ENCODE peak calls at places on chromosomes 12 and 14, in ten cellular contexts. One of them, this sample, is unnamed.

GRCh38 chr12:12715459-12716150 is 1.6 kb upstream of the CDKN1B start:
- DNase-seq in iPS DF 6.9: no peak
- DNase-seq in esophagus squamous epithelium: no peak
- DNase-seq in astrocyte: peak; percentile 18
- DNase-seq in tibial artery: no peak
- DNase-seq in HepG2: no peak
- DNase-seq in neural progenitor cell: no peak
- DNase-seq in A549: no peak
- DNase-seq in colonic mucosa: peak; percentile 62
- DNase-seq in upper lobe of right lung: no peak
- DNase-seq in this sample: peak; percentile 36

GRCh38 chr14:59213368-59214315 is 25.2 kb downstream of the DAAM1 start:
- DNase-seq in esophagus squamous epithelium: no peak
- DNase-seq in iPS DF 6.9: no peak
- DNase-seq in upper lobe of right lung: no peak
- DNase-seq in A549: no peak
- DNase-seq in astrocyte: peak; percentile 16
- DNase-seq in neural progenitor cell: no peak
- DNase-seq in colonic mucosa: no peak
- DNase-seq in tibial artery: no peak
- DNase-seq in HepG2: peak; percentile 81
- DNase-seq in this sample: peak; percentile 13

GRCh38 chr12:98424726-98425401 is 90.5 kb upstream of the TMPO start:
- DNase-seq in esophagus squamous epithelium: no peak
- DNase-seq in HepG2: peak; percentile 46
- DNase-seq in iPS DF 6.9: no peak
- DNase-seq in neural progenitor cell: peak; percentile 74
- DNase-seq in upper lobe of right lung: no peak
- DNase-seq in tibial artery: no peak
- DNase-seq in A549: peak; percentile 76
- DNase-seq in astrocyte: peak; percentile 85
- DNase-seq in colonic mucosa: peak; percentile 77
- DNase-seq in this sample: peak; percentile 85

GRCh38 chr14:99138999-99139865 is 132.8 kb downstream of the BCL11B start:
- DNase-seq in colonic mucosa: no peak
- DNase-seq in astrocyte: no peak
- DNase-seq in tibial artery: peak; percentile 39
- DNase-seq in iPS DF 6.9: no peak
- DNase-seq in neural progenitor cell: no peak
- DNase-seq in HepG2: no peak
- DNase-seq in esophagus squamous epithelium: no peak
- DNase-seq in upper lobe of right lung: no peak
- DNase-seq in A549: no peak
- DNase-seq in this sample: no peak

GRCh38 chr12:753401-754237 is 1.2 kb downstream of the WNK1 start:
- DNase-seq in esophagus squamous epithelium: no peak
- DNase-seq in iPS DF 6.9: no peak
- DNase-seq in HepG2: no peak
- DNase-seq in neural progenitor cell: peak; percentile 57
- DNase-seq in upper lobe of right lung: peak; percentile 80
- DNase-seq in astrocyte: no peak
- DNase-seq in A549: no peak
- DNase-seq in colonic mucosa: peak; percentile 54
- DNase-seq in tibial artery: peak; percentile 83
- DNase-seq in this sample: peak; percentile 45

GRCh38 chr12:19954163-19954562 is 414.2 kb upstream of the PDE3A start:
- DNase-seq in neural progenitor cell: no peak
- DNase-seq in tibial artery: no peak
- DNase-seq in HepG2: no peak
- DNase-seq in colonic mucosa: no peak
- DNase-seq in A549: no peak
- DNase-seq in esophagus squamous epithelium: no peak
- DNase-seq in upper lobe of right lung: no peak
- DNase-seq in astrocyte: no peak
- DNase-seq in iPS DF 6.9: no peak
- DNase-seq in this sample: no peak

GRCh38 chr14:22039938-22040780 is 366.5 kb upstream of the OR4E1 start:
- DNase-seq in colonic mucosa: no peak
- DNase-seq in A549: peak; percentile 6
- DNase-seq in iPS DF 6.9: no peak
- DNase-seq in neural progenitor cell: no peak
- DNase-seq in esophagus squamous epithelium: no peak
- DNase-seq in upper lobe of right lung: no peak
- DNase-seq in HepG2: peak; percentile 26
- DNase-seq in tibial artery: no peak
- DNase-seq in astrocyte: no peak
- DNase-seq in this sample: peak; percentile 5

GRCh38 chr12:38123566-38124246 is 192.9 kb upstream of the ALG10B start:
- DNase-seq in HepG2: peak; percentile 1
- DNase-seq in neural progenitor cell: no peak
- DNase-seq in upper lobe of right lung: no peak
- DNase-seq in esophagus squamous epithelium: no peak
- DNase-seq in tibial artery: no peak
- DNase-seq in colonic mucosa: no peak
- DNase-seq in iPS DF 6.9: no peak
- DNase-seq in A549: no peak
- DNase-seq in astrocyte: no peak
- DNase-seq in this sample: no peak

GRCh38 chr14:92635031-92635430 is 113.4 kb downstream of the LGMN start:
- DNase-seq in tibial artery: no peak
- DNase-seq in esophagus squamous epithelium: no peak
- DNase-seq in HepG2: no peak
- DNase-seq in upper lobe of right lung: no peak
- DNase-seq in colonic mucosa: no peak
- DNase-seq in iPS DF 6.9: no peak
- DNase-seq in neural progenitor cell: no peak
- DNase-seq in A549: no peak
- DNase-seq in astrocyte: no peak
- DNase-seq in this sample: no peak

GRCh38 chr14:89899917-89900680 is 54.4 kb downstream of the EFCAB11 start:
- DNase-seq in astrocyte: no peak
- DNase-seq in upper lobe of right lung: no peak
- DNase-seq in iPS DF 6.9: no peak
- DNase-seq in colonic mucosa: no peak
- DNase-seq in esophagus squamous epithelium: no peak
- DNase-seq in neural progenitor cell: peak; percentile 35
- DNase-seq in A549: no peak
- DNase-seq in tibial artery: no peak
- DNase-seq in HepG2: peak; percentile 13
- DNase-seq in this sample: peak; percentile 37

GRCh38 chr14:57753821-57754220 is 112.1 kb downstream of the SLC35F4 start:
- DNase-seq in tibial artery: no peak
- DNase-seq in upper lobe of right lung: no peak
- DNase-seq in HepG2: no peak
- DNase-seq in neural progenitor cell: peak; percentile 46
- DNase-seq in iPS DF 6.9: no peak
- DNase-seq in astrocyte: no peak
- DNase-seq in esophagus squamous epithelium: no peak
- DNase-seq in A549: no peak
- DNase-seq in colonic mucosa: no peak
- DNase-seq in this sample: no peak

GRCh38 chr14:45610303-45610702 is 357.3 kb upstream of the MIS18BP1 start:
- DNase-seq in A549: no peak
- DNase-seq in tibial artery: no peak
- DNase-seq in neural progenitor cell: peak; percentile 39
- DNase-seq in astrocyte: peak; percentile 0
- DNase-seq in esophagus squamous epithelium: no peak
- DNase-seq in colonic mucosa: no peak
- DNase-seq in HepG2: no peak
- DNase-seq in iPS DF 6.9: no peak
- DNase-seq in upper lobe of right lung: no peak
- DNase-seq in this sample: no peak

GRCh38 chr14:103748539-103748867 is 32.9 kb downstream of the ZFYVE21 start:
- DNase-seq in HepG2: no peak
- DNase-seq in upper lobe of right lung: no peak
- DNase-seq in A549: no peak
- DNase-seq in neural progenitor cell: no peak
- DNase-seq in astrocyte: no peak
- DNase-seq in esophagus squamous epithelium: no peak
- DNase-seq in tibial artery: no peak
- DNase-seq in iPS DF 6.9: no peak
- DNase-seq in colonic mucosa: no peak
- DNase-seq in this sample: no peak

GRCh38 chr12:56261503-56262230 is 3.5 kb upstream of the ANKRD52 start:
- DNase-seq in esophagus squamous epithelium: no peak
- DNase-seq in iPS DF 6.9: no peak
- DNase-seq in neural progenitor cell: no peak
- DNase-seq in A549: peak; percentile 85
- DNase-seq in astrocyte: peak; percentile 69
- DNase-seq in upper lobe of right lung: no peak
- DNase-seq in tibial artery: no peak
- DNase-seq in HepG2: no peak
- DNase-seq in colonic mucosa: no peak
- DNase-seq in this sample: peak; percentile 73

DNA sequence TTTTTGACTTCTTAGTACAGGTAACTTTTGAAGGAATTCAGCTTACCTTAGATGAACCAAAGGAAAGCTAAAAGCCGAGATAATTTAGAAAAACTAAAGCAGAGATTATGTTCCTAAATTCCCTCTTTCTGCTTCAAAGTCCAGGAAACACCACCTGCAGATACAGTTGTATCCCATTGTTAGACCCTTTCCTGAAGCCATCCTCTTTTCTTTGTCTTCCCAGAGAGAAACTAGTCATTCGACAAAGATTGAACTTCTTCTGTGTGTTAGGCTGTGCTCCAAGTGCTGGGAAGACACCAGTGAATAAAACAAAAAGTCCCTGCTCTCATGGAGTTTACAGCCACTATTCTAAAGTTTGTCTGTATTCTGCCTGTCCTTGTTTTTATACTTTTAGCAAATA is 29.3 kb downstream of the PPM1A start:
- DNase-seq in HepG2: no peak
- DNase-seq in astrocyte: no peak
- DNase-seq in A549: no peak
- DNase-seq in colonic mucosa: no peak
- DNase-seq in esophagus squamous epithelium: no peak
- DNase-seq in tibial artery: no peak
- DNase-seq in neural progenitor cell: peak; percentile 21
- DNase-seq in iPS DF 6.9: no peak
- DNase-seq in upper lobe of right lung: no peak
- DNase-seq in this sample: no peak
- H3K4me1 ChIP-seq in HepG2: peaks cover 32% of the 10 kb centered on the region
- H3K4me1 ChIP-seq in astrocyte: no peaks in the 10 kb centered on the region
- H3K4me1 ChIP-seq in A549: peaks cover 13% of the 10 kb centered on the region
- H3K4me1 ChIP-seq in colonic mucosa: no peaks in the 10 kb centered on the region
- H3K4me1 ChIP-seq in esophagus squamous epithelium: no peaks in the 10 kb centered on the region
- H3K4me1 ChIP-seq in tibial artery: peaks cover 58% of the 10 kb centered on the region
- H3K4me1 ChIP-seq in neural progenitor cell: peaks cover 22% of the 10 kb centered on the region
- H3K4me1 ChIP-seq in iPS DF 6.9: no peaks in the 10 kb centered on the region
- H3K4me1 ChIP-seq in upper lobe of right lung: peaks cover 5% of the 10 kb centered on the region
- H3K4me1 ChIP-seq in this sample: peaks cover 11% of the 10 kb centered on the region

GRCh38 chr12:72018036-72018435 is 79.4 kb downstream of the TPH2 start:
- DNase-seq in tibial artery: no peak
- DNase-seq in esophagus squamous epithelium: no peak
- DNase-seq in astrocyte: no peak
- DNase-seq in HepG2: no peak
- DNase-seq in iPS DF 6.9: no peak
- DNase-seq in neural progenitor cell: no peak
- DNase-seq in A549: no peak
- DNase-seq in colonic mucosa: no peak
- DNase-seq in upper lobe of right lung: no peak
- DNase-seq in this sample: no peak
- H3K27ac ChIP-seq in tibial artery: no peak overlapping the region
- H3K27ac ChIP-seq in esophagus squamous epithelium: no peak overlapping the region
- H3K27ac ChIP-seq in astrocyte: no peak overlapping the region
- H3K27ac ChIP-seq in HepG2: no peak overlapping the region
- H3K27ac ChIP-seq in iPS DF 6.9: no peak overlapping the region
- H3K27ac ChIP-seq in neural progenitor cell: no peak overlapping the region
- H3K27ac ChIP-seq in A549: no peak overlapping the region
- H3K27ac ChIP-seq in colonic mucosa: no peak overlapping the region
- H3K27ac ChIP-seq in upper lobe of right lung: no peak overlapping the region
- H3K27ac ChIP-seq in this sample: no peak overlapping the region

GRCh38 chr14:101845896-101846295 is 84.4 kb downstream of the PPP2R5C start:
- DNase-seq in esophagus squamous epithelium: no peak
- DNase-seq in A549: no peak
- DNase-seq in iPS DF 6.9: no peak
- DNase-seq in neural progenitor cell: no peak
- DNase-seq in colonic mucosa: no peak
- DNase-seq in HepG2: no peak
- DNase-seq in astrocyte: no peak
- DNase-seq in tibial artery: no peak
- DNase-seq in upper lobe of right lung: no peak
- DNase-seq in this sample: no peak
- H3K4me1 ChIP-seq in esophagus squamous epithelium: no peaks in the 10 kb centered on the region
- H3K4me1 ChIP-seq in A549: no peaks in the 10 kb centered on the region
- H3K4me1 ChIP-seq in iPS DF 6.9: peaks cover 3% of the 10 kb centered on the region
- H3K4me1 ChIP-seq in neural progenitor cell: no peaks in the 10 kb centered on the region
- H3K4me1 ChIP-seq in colonic mucosa: no peaks in the 10 kb centered on the region
- H3K4me1 ChIP-seq in HepG2: no peaks in the 10 kb centered on the region
- H3K4me1 ChIP-seq in astrocyte: no peaks in the 10 kb centered on the region
- H3K4me1 ChIP-seq in tibial artery: peaks cover 6% of the 10 kb centered on the region
- H3K4me1 ChIP-seq in upper lobe of right lung: peaks cover 17% of the 10 kb centered on the region
- H3K4me1 ChIP-seq in this sample: no peaks in the 10 kb centered on the region

GRCh38 chr12:121427556-121428055 is 27.7 kb downstream of the RNF34 start:
- DNase-seq in colonic mucosa: no peak
- DNase-seq in neural progenitor cell: no peak
- DNase-seq in upper lobe of right lung: no peak
- DNase-seq in esophagus squamous epithelium: no peak
- DNase-seq in A549: no peak
- DNase-seq in HepG2: no peak
- DNase-seq in iPS DF 6.9: no peak
- DNase-seq in tibial artery: no peak
- DNase-seq in astrocyte: no peak
- DNase-seq in this sample: no peak

GRCh38 chr12:121424632-121424992 is 24.7 kb downstream of the RNF34 start:
- DNase-seq in colonic mucosa: no peak
- DNase-seq in upper lobe of right lung: no peak
- DNase-seq in HepG2: no peak
- DNase-seq in astrocyte: no peak
- DNase-seq in iPS DF 6.9: no peak
- DNase-seq in neural progenitor cell: no peak
- DNase-seq in A549: no peak
- DNase-seq in esophagus squamous epithelium: no peak
- DNase-seq in tibial artery: no peak
- DNase-seq in this sample: no peak

GRCh38 chr12:121420109-121420508 is 20.2 kb downstream of the RNF34 start:
- DNase-seq in upper lobe of right lung: no peak
- DNase-seq in astrocyte: no peak
- DNase-seq in colonic mucosa: no peak
- DNase-seq in A549: no peak
- DNase-seq in tibial artery: no peak
- DNase-seq in HepG2: no peak
- DNase-seq in esophagus squamous epithelium: no peak
- DNase-seq in neural progenitor cell: no peak
- DNase-seq in iPS DF 6.9: no peak
- DNase-seq in this sample: no peak

GRCh38 chr12:121423682-121424631 is 24.0 kb downstream of the RNF34 start:
- DNase-seq in upper lobe of right lung: no peak
- DNase-seq in A549: no peak
- DNase-seq in esophagus squamous epithelium: no peak
- DNase-seq in neural progenitor cell: no peak
- DNase-seq in iPS DF 6.9: no peak
- DNase-seq in colonic mucosa: no peak
- DNase-seq in astrocyte: no peak
- DNase-seq in HepG2: no peak
- DNase-seq in tibial artery: no peak
- DNase-seq in this sample: no peak

DNA sequence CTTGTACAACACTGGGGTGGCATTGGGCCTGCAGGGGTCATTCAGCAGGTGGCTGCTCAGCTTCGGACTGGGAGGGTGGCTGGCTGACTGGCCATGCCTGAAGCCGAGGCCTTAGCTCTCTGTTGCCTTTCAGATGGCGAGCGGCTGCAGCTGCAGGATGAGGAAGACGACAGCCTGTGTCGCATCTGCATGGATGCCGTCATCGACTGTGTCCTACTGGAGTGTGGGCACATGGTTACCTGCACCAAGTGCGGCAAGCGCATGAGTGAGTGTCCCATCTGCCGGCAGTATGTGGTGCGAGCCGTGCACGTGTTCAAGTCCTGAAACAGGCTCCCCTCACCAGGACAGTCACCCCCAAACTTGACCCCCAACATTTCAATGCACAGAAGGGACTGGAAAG is 23.3 kb downstream of the RNF34 start:
- DNase-seq in neural progenitor cell: no peak
- DNase-seq in HepG2: no peak
- DNase-seq in A549: no peak
- DNase-seq in upper lobe of right lung: no peak
- DNase-seq in astrocyte: no peak
- DNase-seq in tibial artery: no peak
- DNase-seq in esophagus squamous epithelium: no peak
- DNase-seq in iPS DF 6.9: no peak
- DNase-seq in colonic mucosa: no peak
- DNase-seq in this sample: no peak
- H3K27ac ChIP-seq in neural progenitor cell: no peak overlapping the region
- H3K27ac ChIP-seq in HepG2: no peak overlapping the region
- H3K27ac ChIP-seq in A549: no peak overlapping the region
- H3K27ac ChIP-seq in upper lobe of right lung: no peak overlapping the region
- H3K27ac ChIP-seq in astrocyte: no peak overlapping the region
- H3K27ac ChIP-seq in tibial artery: no peak overlapping the region
- H3K27ac ChIP-seq in esophagus squamous epithelium: no peak overlapping the region
- H3K27ac ChIP-seq in iPS DF 6.9: no peak overlapping the region
- H3K27ac ChIP-seq in colonic mucosa: no peak overlapping the region
- H3K27ac ChIP-seq in this sample: no peak overlapping the region